ENCODE peak calls at places on chromosomes 6 and 20, in five cellular contexts. P, L, N, C and A are unnamed samples.

GRCh38 chr6:163759542-163759941 is 345.0 kb downstream of the QKI start:
- DNase-seq in N (no peak), P (no peak), L (no peak), C (no peak), A (peak)

GRCh38 chr6:144216668-144217218 is 66.4 kb downstream of the STX11 start:
- DNase-seq in N (no peak), L (no peak), C (no peak), P (no peak), A (no peak)

GRCh38 chr20:18390201-18390600 is 76.6 kb downstream of the DZANK1 start:
- DNase-seq in L (no peak), C (no peak), N (no peak), P (no peak), A (no peak)

GRCh38 chr6:145017516-145017915 is 717.8 kb downstream of the EPM2A start:
- DNase-seq in N (no peak), L (no peak), C (no peak), P (no peak), A (no peak)

GRCh38 chr6:9647599-9647998 is 767.3 kb downstream of the TFAP2A start:
- DNase-seq in L (no peak), P (no peak), N (no peak), C (peak), A (no peak)

GRCh38 chr6:57021086-57021720 is 25.3 kb upstream of the KIAA1586 start:
- DNase-seq in N (no peak), L (no peak), P (peak), C (no peak), A (peak)

GRCh38 chr20:43655937-43656336 is 11.0 kb upstream of the MYBL2 start:
- DNase-seq in L (no peak), C (no peak), N (no peak), P (no peak), A (no peak)

GRCh38 chr20:1434571-1435336 is 31.9 kb downstream of the NSFL1C start:
- DNase-seq in N (no peak), C (peak), L (no peak), P (no peak), A (peak)

GRCh38 chr6:128336436-128337095 is 183.8 kb downstream of the PTPRK start:
- DNase-seq in C (no peak), P (no peak), N (no peak), L (no peak), A (peak)

GRCh38 chr6:135331002-135331401 is 149.9 kb downstream of the MYB start:
- DNase-seq in L (no peak), N (no peak), P (no peak), C (no peak), A (no peak)

GRCh38 chr6:15793288-15793687 is 130.5 kb upstream of the DTNBP1 start:
- DNase-seq in P (no peak), N (no peak), C (peak), L (no peak), A (peak)

GRCh38 chr20:31543966-31544598 is 29.8 kb downstream of the HM13 start:
- DNase-seq in N (no peak), C (no peak), P (no peak), L (no peak), A (peak)

GRCh38 chr6:22612241-22612640 is 42.9 kb downstream of the HDGFL1 start:
- DNase-seq in L (no peak), N (no peak), C (no peak), P (no peak), A (peak)

GRCh38 chr6:116280161-116280959 is 630 bp upstream of the TSPYL1 start:
- DNase-seq in N (no peak), L (no peak), C (no peak), P (no peak), A (peak)

GRCh38 chr20:17969884-17970409 is 1.1 kb downstream of the MGME1 start:
- DNase-seq in N (no peak), P (no peak), C (no peak), L (no peak), A (no peak)

GRCh38 chr20:41734506-41734945 is 116.3 kb upstream of the CHD6 start:
- DNase-seq in C (peak), P (peak), L (peak), N (peak), A (peak)

GRCh38 chr20:48360338-48360698 is 467.5 kb downstream of the PREX1 start:
- DNase-seq in P (no peak), N (no peak), L (no peak), C (no peak), A (no peak)

GRCh38 chr20:44709380-44709779 is 5.8 kb upstream of the CCN5 start:
- DNase-seq in N (no peak), C (no peak), L (no peak), P (no peak), A (no peak)

GRCh38 chr6:125753218-125753936 is 3.9 kb downstream of the HEY2 start:
- DNase-seq in L (no peak), N (no peak), C (no peak), P (no peak), A (peak)

GRCh38 chr6:73051147-73051546 is 174.1 kb downstream of the KHDC1L start:
- DNase-seq in L (no peak), N (no peak), P (no peak), C (no peak), A (no peak)

GRCh38 chr6:137699036-137699683 is 167.9 kb upstream of the TNFAIP3 start:
- DNase-seq in N (no peak), C (peak), L (no peak), P (no peak), A (peak)

GRCh38 chr20:36035720-36036119 is 67.3 kb downstream of the CNBD2 start:
- DNase-seq in L (no peak), N (no peak), C (no peak), P (no peak), A (no peak)

GRCh38 chr20:63775096-63775978 is 35.8 kb downstream of the SLC2A4RG start:
- DNase-seq in C (no peak), L (peak), P (peak), N (peak), A (peak)

GRCh38 chr6:89032599-89032998 is 48.0 kb upstream of the PNRC1 start:
- DNase-seq in C (no peak), N (no peak), L (no peak), P (no peak), A (peak)

GRCh38 chr6:160226118-160226541 is 32.5 kb downstream of the SLC22A2 start:
- DNase-seq in N (no peak), L (no peak), P (no peak), C (no peak), A (no peak)

GRCh38 chr6:144480518-144480917 is 195.4 kb downstream of the UTRN start:
- DNase-seq in P (no peak), C (no peak), N (no peak), L (no peak), A (no peak)

GRCh38 chr6:156780117-156780641 is 3.0 kb downstream of the ARID1B start:
- DNase-seq in P (peak), N (no peak), L (no peak), C (peak), A (peak)

GRCh38 chr6:144912474-144912873 is 627.3 kb downstream of the UTRN start:
- DNase-seq in P (no peak), C (no peak), N (no peak), L (no peak), A (peak)

GRCh38 chr6:123448306-123448884 is 188.4 kb downstream of the TRDN start:
- DNase-seq in L (no peak), P (no peak), C (no peak), N (no peak), A (no peak)

GRCh38 chr20:59518881-59519706 is 85.2 kb upstream of the PHACTR3 start:
- DNase-seq in N (peak), C (peak), P (peak), L (peak), A (peak)

GRCh38 chr6:88426005-88426404 is 259.9 kb upstream of the CNR1 start:
- DNase-seq in N (no peak), C (peak), P (no peak), L (no peak), A (no peak)

GRCh38 chr6:32972353-32973143 is 4.2 kb downstream of the BRD2 start:
- DNase-seq in N (no peak), C (no peak), P (no peak), L (no peak), A (no peak)

GRCh38 chr6:150235218-150235617 is 92.4 kb downstream of the PPP1R14C start:
- DNase-seq in P (no peak), L (no peak), N (no peak), C (no peak), A (no peak)

GRCh38 chr6:127818149-127818548 is 82.7 kb downstream of the THEMIS start:
- DNase-seq in P (no peak), L (no peak), C (no peak), N (no peak), A (no peak)

GRCh38 chr6:47353822-47354221 is 44.1 kb upstream of the TNFRSF21 start:
- DNase-seq in N (no peak), C (no peak), P (no peak), L (no peak), A (no peak)

GRCh38 chr6:52497652-52498408 is 77.7 kb downstream of the EFHC1 start:
- DNase-seq in N (peak), C (peak), L (no peak), P (no peak), A (peak)

GRCh38 chr20:33653900-33654596 is 8.1 kb upstream of the C20orf144 start:
- DNase-seq in L (peak), C (peak), P (no peak), N (no peak), A (no peak)

GRCh38 chr20:52280407-52280806 is 88.8 kb upstream of the ZFP64 start:
- DNase-seq in L (no peak), P (no peak), C (no peak), N (no peak), A (no peak)

GRCh38 chr6:14276667-14277404 is 159.3 kb downstream of the CD83 start:
- DNase-seq in N (no peak), L (peak), C (no peak), P (no peak), A (peak)

DNA sequence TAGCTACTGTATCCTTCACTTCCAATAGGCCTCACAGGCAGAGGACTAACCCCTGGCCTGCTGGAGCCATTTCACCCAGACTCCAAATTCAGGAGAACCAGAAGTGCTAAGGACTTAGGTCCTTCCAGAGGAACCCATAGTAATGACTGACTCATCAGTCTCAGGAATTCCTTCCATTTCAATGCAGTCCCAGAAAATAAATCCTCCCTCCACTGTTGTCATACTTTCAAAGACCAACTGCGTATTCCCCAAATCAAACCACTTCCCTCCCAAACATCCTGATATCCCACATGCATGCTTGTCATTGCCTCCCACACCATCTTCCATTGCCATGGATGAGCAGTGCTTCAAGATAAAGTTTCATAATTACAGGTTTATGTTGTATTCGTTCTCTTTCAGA is 31.8 kb upstream of the NT5E start:
- DNase-seq in P (no peak), C (no peak), N (no peak), L (no peak), A (peak)
- H4K91ac ChIP-seq in P (no peak), C (no peak), N (no peak), L (no peak), A (no peak)

DNA sequence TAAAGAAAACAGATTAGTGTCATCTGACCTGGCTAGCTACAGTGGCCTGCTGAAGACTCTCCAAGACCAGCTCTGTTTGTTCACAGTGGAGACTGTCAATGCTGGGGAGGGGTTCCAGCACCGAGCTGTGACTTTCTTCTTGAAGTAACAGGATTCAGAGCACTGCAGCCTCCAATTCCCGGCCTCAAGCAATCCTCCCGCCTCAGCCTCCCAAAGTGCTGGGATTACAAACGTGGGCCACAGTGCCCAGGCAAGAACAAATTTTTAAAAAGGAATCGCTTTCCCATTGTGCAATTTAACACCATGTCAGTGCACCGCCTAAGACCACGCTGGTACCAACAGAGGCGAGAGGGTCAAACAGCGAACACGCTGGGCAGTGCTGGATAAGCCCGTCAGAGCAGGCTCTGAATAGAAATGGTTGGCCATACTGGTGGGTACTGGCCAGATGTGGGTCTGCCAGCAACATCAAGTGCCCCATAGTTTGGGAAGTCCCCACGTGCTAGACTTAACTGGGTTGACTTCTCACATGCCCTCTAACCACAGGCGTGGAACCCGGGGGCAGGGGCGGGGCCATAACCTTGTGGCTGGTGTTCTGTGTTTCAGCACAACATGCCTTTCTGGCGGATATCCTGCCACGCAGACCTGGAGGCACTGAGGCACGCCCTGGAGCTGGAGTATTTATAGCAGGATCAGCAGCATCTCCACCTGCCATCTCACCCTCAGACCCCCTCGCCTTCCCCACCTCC is 168.9 kb downstream of the ZMYND8 start:
- DNase-seq in C (no peak), N (no peak), L (no peak), P (no peak), A (no peak)
- H2BK12ac ChIP-seq in C (no peak), N (no peak), L (no peak), P (no peak), A (no peak)

DNA sequence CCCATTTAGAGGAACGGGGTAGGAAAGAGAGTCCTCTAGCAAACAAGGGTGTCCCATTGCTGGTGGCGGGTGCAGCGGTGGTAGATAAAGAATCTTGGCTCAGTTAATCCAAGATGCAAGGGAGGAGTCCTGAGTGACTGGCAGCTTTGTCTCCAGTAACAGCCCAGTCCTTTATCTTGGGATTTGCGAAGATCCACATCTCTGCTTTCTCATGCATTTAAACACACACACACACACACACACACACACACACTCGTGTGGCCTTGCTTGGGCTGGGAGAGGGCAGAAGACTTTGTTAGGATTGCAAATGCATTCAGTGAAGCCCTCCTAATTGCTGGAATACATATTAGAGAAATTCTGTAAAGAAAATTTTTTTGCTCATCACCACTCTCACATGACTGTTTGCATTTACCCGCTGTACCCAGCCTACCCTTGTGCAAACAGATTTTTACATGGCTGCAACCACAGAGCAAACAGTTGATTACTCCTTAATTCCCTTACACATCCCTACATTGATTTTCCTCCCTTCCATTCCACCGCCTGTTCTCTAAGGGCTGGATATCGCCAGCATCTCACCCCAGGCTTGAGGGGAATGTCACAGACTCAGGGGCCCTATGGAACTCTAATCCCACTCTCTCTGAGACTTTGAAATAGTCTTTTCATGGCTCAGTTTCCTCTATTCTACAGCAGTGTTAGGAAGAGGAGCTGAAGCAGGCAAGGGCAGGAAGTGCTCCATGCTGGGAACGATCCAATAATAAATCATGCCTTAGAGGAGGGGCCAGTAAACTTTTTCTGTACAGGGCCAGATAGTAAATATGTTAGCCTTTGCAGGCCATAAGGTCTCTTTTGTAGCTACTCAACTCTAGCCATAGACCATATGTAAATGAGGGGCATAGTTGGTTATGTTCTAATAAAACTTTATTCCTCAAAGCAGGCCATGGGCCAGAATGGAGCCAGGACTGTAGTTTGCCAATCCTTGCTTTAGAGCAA is 3.5 kb downstream of the C6orf132 start:
- DNase-seq in C (no peak), P (peak), N (no peak), L (peak), A (peak)
- H4K91ac ChIP-seq in C (no peak), P (no peak), N (no peak), L (no peak), A (peak)

GRCh38 chr6:155472886-155473285 is 17.2 kb upstream of the NOX3 start:
- DNase-seq in C (no peak), L (no peak), N (no peak), P (no peak), A (peak)
- H2BK12ac ChIP-seq in C (no peak), L (no peak), N (no peak), P (no peak), A (no peak)

GRCh38 chr20:37669773-37670236 is 24.0 kb upstream of the CTNNBL1 start:
- DNase-seq in N (no peak), C (no peak), L (no peak), P (no peak), A (no peak)
- H4K91ac ChIP-seq in N (no peak), C (no peak), L (no peak), P (no peak), A (no peak)

GRCh38 chr6:108853077-108853476 is 4.9 kb downstream of the ARMC2 start:
- DNase-seq in N (no peak), L (no peak), P (no peak), C (no peak), A (no peak)
- H2BK12ac ChIP-seq in N (no peak), L (no peak), P (no peak), C (no peak), A (no peak)

DNA sequence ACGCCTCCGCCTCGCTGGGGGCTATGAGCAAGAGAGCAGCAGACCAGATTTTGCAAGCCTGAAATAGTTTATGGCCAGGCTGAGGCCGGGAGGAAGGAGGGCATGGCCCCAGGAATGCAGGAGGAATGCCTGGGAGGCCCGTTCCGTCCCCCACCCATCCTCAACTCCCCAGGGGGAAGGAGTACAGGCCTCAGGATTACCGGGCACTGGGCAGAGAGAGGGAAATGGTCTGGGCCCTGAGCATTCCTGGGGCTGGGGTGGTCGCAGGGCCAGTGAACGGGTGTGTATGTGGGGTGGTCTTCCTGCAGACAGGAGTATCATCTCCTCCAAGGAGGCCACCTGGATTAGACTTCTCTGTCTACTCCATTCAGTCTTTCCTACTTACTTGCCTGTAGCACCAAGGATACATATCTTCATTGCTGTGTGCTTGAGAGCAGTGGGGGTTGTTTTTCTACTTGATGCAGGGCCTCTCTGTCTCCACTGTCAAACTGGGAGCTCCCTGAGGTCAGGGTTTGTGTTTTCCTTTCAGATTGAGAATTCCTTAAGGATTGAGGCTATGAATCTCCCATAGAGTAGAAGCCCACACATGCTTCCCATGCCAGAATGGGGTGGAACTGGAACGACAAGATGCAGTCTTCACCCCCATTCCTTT is 81.3 kb downstream of the VEGFA start:
- DNase-seq in N (no peak), C (peak), L (no peak), P (no peak), A (peak)
- H4K91ac ChIP-seq in N (no peak), C (peak), L (no peak), P (no peak), A (peak)

GRCh38 chr6:133067960-133068359 is 173.2 kb upstream of the EYA4 start:
- DNase-seq in N (no peak), L (no peak), P (no peak), C (no peak), A (no peak)

GRCh38 chr6:133057352-133057751 is 183.8 kb upstream of the EYA4 start:
- DNase-seq in C (no peak), N (no peak), P (no peak), L (no peak), A (no peak)

GRCh38 chr6:133062702-133063319 is 178.3 kb upstream of the EYA4 start:
- DNase-seq in N (no peak), L (no peak), C (no peak), P (no peak), A (no peak)

DNA sequence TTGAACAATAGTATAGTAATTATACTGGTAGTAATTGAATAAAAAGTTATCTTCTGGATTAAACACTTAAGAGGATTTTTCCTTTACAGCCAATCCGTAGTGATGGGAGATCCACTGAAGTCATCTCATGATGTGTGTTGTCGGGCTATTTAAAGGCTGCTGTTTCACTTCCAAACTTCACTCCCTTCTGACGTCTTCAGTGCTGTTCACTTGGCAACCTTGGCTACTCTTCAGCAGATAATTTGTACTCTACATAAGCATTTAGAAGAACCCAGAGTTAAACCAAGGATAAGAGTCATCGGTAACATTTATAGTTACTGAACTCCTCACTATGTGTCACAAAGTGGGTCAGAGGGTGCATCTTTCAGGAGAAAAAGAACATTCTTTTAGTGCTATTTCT is 179.1 kb upstream of the EYA4 start:
- DNase-seq in C (no peak), P (no peak), L (no peak), N (no peak), A (peak)
- H2BK12ac ChIP-seq in C (no peak), P (no peak), L (no peak), N (no peak), A (no peak)

GRCh38 chr20:46828471-46828870 is 66.2 kb upstream of the EYA2 start:
- DNase-seq in N (no peak), P (no peak), L (no peak), C (no peak), A (no peak)
- H4K91ac ChIP-seq in N (no peak), P (no peak), L (no peak), C (no peak), A (no peak)